ENCODE peak calls at places on chromosomes 6 and 20, in six cellular contexts. B is ascending aorta, E is small intestine, I is tibial artery, U is fibroblast of mammary gland, S is epithelial cell of proximal tubule. Z is an unnamed sample.

GRCh38 chr6:139654309-139654708 is 279.9 kb upstream of the CITED2 start:
- DNase-seq in S (no peak), U (no peak), I (no peak), E (peak; percentile 25), B (no peak), Z (no peak)

GRCh38 chr6:169503556-169503955 is 198.3 kb downstream of the WDR27 start:
- DNase-seq in I (no peak), U (no peak), E (no peak), B (no peak), S (no peak), Z (no peak)

GRCh38 chr20:1427457-1428054 is 34.7 kb upstream of the FKBP1A start:
- DNase-seq in U (no peak), B (no peak), S (no peak), I (no peak), E (no peak), Z (no peak)

GRCh38 chr20:45110301-45110700 is 4.7 kb downstream of the WFDC5 start:
- DNase-seq in S (no peak), I (no peak), B (no peak), U (no peak), E (no peak), Z (no peak)

GRCh38 chr20:11740975-11741374 is 176.7 kb upstream of the BTBD3 start:
- DNase-seq in B (no peak), I (no peak), E (no peak), U (no peak), S (no peak), Z (no peak)

GRCh38 chr20:37398750-37399621 is 53.0 kb downstream of the SRC start:
- DNase-seq in E (peak; percentile 75), U (no peak), B (no peak), I (no peak), S (no peak), Z (no peak)

GRCh38 chr6:21823371-21823770 is 229.8 kb downstream of the SOX4 start:
- DNase-seq in S (no peak), B (no peak), E (no peak), U (no peak), I (no peak), Z (no peak)

GRCh38 chr6:119128252-119128912 is 49.9 kb upstream of the FAM184A start:
- DNase-seq in I (no peak), U (peak; percentile 76), E (no peak), S (no peak), B (no peak), Z (no peak)

GRCh38 chr6:2534406-2535139 is 216.1 kb downstream of the MYLK4 start:
- DNase-seq in U (peak; percentile 82), E (no peak), B (no peak), S (no peak), I (no peak), Z (no peak)

GRCh38 chr6:16179063-16179462 is 50.2 kb downstream of the MYLIP start:
- DNase-seq in E (no peak), U (no peak), S (no peak), I (no peak), B (no peak), Z (no peak)

GRCh38 chr20:57265649-57266250 is 691 bp downstream of the BMP7 start:
- DNase-seq in E (no peak), B (no peak), U (peak; percentile 2), S (no peak), I (no peak), Z (no peak)

GRCh38 chr20:32482251-32483220 is 102.6 kb downstream of the NOL4L start:
- DNase-seq in B (no peak), I (peak; percentile 40), S (no peak), E (peak; percentile 40), U (no peak), Z (no peak)

DNA sequence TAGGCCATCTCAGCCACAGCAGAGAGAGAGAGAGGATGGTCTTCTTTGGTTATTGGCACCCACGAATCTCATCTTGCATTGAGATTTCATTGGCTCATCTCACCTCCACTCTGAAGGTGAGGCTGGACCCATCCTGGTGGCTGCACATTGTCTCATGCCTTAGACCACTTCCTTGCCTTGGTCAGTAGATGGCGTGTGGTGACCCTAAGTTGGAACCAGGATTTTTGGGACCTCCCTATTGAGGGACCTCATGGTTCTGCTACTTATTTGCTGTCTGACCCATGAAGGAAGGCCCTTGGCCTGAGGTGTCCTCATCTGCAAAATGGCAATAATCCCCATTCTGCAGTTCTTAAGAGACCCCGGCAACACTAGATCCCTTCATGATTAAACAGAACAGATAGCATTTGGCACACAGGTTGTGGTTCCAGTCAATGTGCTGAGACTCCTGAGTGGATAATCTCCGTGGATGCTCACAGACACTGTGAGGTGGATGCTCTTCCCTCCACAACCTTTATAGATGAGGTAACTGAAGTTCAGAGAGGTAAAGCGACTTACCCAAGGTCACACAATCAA is 21.5 kb upstream of the AAR2 start:
- DNase-seq in U (peak; percentile 40), S (no peak), I (no peak), B (no peak), E (no peak), Z (no peak)
- H3K4me3 ChIP-seq in U (no peak overlapping the region), S (no peak overlapping the region), I (no peak overlapping the region), B (no peak overlapping the region), E (no peak overlapping the region), Z (no peak overlapping the region)

DNA sequence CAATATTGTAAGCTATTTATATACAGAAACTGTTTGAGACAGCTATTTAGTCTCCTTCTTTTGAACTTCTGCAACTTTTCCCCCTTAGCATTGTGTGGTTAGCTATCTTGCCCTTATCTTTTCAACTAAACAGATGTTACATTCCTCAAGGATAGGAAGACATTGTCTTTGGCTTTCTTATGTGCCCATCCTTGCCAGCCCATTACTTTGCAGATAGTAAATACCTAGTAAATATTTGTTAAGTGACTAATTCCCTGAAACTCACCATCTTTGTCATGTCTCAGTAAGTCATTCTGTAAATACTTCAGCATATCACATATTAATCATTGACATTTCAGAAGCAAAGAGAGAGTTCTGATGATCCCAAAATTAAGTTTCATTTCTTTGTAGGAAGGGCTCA is 69.1 kb upstream of the FLRT3 start:
- DNase-seq in E (no peak), B (no peak), U (peak; percentile 13), I (no peak), S (peak; percentile 66), Z (peak; percentile 58)
- H3K4me3 ChIP-seq in E (no peak overlapping the region), B (no peak overlapping the region), U (no peak overlapping the region), I (no peak overlapping the region), S (no peak overlapping the region), Z (no peak overlapping the region)

DNA sequence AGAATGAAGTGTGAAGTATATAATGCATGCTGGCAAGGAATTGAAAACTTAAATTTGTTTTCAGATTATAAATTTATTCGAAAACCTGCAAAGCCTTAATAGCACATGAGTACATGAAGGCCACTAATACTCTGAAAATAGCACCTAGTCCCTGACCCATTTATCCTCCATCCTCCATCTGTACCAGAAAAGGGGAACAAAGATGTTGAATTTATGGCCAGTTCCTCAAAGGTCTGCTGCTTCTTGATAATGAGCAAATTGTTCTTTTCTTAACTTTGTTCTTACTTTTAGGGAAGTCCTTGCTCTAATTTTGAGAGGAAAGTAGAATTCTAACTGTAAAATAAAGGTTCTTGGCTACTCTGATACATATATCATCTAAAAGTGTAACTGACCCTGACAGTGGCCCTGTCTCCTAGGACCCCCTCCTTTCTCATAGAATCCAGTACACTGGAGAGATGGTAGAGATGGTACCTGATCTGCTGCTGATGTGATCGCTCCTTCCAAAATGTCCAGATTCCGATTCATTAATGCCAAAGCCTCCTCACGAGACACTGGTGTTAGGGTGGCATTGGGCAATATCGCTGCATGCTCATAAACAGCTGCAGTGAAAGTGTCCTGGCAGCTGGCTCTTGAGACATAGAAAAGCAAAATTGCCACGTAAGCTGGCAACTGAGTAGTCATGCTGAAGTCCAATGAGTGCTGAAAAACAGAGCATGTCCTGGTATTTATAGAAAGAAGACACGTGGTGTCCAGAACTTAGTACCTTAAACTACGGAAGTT is at the start of gene VNN1:
- DNase-seq in E (peak; percentile 96), B (peak; percentile 22), U (no peak), S (no peak), I (peak; percentile 60), Z (no peak)
- H3K4me3 ChIP-seq in E (no peak within 1 kb of the TSS), B (no peak within 1 kb of the TSS), U (no peak within 1 kb of the TSS), S (no peak within 1 kb of the TSS), I (no peak within 1 kb of the TSS), Z (no peak within 1 kb of the TSS)

DNA sequence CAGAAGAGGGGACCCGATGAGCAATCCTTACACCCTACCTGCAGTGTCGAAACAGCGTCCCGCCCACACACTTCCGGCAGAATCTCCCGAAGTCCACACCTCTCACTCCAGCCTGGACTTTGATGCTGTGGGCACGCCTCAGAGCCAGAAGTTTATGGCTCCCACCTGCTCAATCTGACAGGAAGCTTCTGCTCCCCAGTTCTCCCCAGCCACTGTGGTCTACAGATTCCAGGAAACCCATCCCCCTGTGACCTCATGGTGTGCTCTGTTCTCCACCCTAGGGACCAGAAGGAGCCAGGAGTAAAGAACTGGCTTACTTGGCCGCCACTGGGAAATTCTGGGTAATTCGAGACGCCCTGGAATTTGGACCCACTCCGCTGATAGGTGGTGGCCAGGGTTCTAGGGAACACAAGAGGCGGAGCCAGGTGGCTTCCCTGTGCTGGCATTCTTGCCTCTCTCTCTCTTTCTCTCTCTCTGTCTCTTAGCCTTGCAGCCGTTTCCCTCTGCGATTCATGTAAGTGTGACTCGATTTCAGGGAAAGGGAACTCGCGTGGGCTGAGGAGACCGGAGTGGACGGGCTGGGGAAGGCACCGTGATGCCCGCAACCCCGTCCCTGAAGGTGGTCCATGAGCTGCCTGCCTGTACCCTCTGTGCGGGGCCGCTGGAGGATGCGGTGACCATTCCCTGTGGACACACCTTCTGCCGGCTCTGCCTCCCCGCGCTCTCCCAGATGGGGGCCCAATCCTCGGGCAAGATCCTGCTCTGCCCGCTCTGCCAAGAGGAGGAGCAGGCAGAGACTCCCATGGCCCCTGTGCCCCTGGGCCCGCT is at the start of gene TRIM15:
- DNase-seq in U (no peak), B (no peak), S (no peak), E (peak; percentile 98), I (no peak), Z (no peak)
- H3K4me3 ChIP-seq in U (no peak within 1 kb of the TSS), B (no peak within 1 kb of the TSS), S (peak within 1 kb of the TSS; percentile 49), E (no peak within 1 kb of the TSS), I (no peak within 1 kb of the TSS), Z (no peak within 1 kb of the TSS)